ENCODE peak calls at places on chromosomes 7 and 10, in six cellular contexts. N, Q, U, A, I and Z are unnamed samples.

GRCh38 chr10:73076361-73077183 is 20.1 kb downstream of the P4HA1 start:
- DNase-seq in I (peak), N (no peak), Q (no peak), A (no peak), U (no peak), Z (no peak)

GRCh38 chr10:35822316-35822715 is 180.2 kb upstream of the FZD8 start:
- DNase-seq in N (no peak), A (no peak), I (peak), Q (no peak), U (no peak), Z (peak)

GRCh38 chr7:105156731-105157130 is 142.7 kb downstream of the KMT2E start:
- DNase-seq in N (no peak), A (no peak), Q (no peak), U (no peak), I (peak), Z (no peak)

GRCh38 chr10:635088-635861 is 54.2 kb downstream of the DIP2C start:
- DNase-seq in N (no peak), A (no peak), Q (no peak), U (no peak), I (no peak), Z (no peak)

GRCh38 chr7:107563072-107563760 is 504 bp downstream of the COG5 start:
- DNase-seq in A (no peak), N (peak), U (no peak), I (no peak), Q (peak), Z (peak)

GRCh38 chr7:140245611-140246105 is 68.9 kb upstream of the KDM7A start:
- DNase-seq in U (no peak), Q (no peak), I (no peak), A (no peak), N (no peak), Z (no peak)

GRCh38 chr7:100360102-100360607 is 2.2 kb downstream of the PILRB start:
- DNase-seq in U (no peak), N (no peak), A (no peak), I (no peak), Q (no peak), Z (no peak)

GRCh38 chr10:86813101-86813500 is 56.7 kb downstream of the BMPR1A start:
- DNase-seq in Q (no peak), N (no peak), A (no peak), I (peak), U (no peak), Z (no peak)

GRCh38 chr7:73606801-73607691 is 17.3 kb downstream of the MLXIPL start:
- DNase-seq in A (peak), Q (no peak), N (peak), U (peak), I (peak), Z (peak)

GRCh38 chr7:140004672-140005071 is 58.1 kb downstream of the PARP12 start:
- DNase-seq in A (no peak), I (no peak), U (no peak), Q (no peak), N (no peak), Z (no peak)

GRCh38 chr7:47937711-47938573 is 10.3 kb downstream of the PKD1L1 start:
- DNase-seq in N (no peak), U (no peak), A (no peak), I (no peak), Q (no peak), Z (no peak)

GRCh38 chr7:47333131-47333887 is 248.6 kb downstream of the TNS3 start:
- DNase-seq in U (no peak), N (no peak), Q (no peak), A (no peak), I (no peak), Z (no peak)

GRCh38 chr7:115937960-115938359 is 92.6 kb downstream of the TFEC start:
- DNase-seq in A (no peak), N (no peak), Q (no peak), U (no peak), I (no peak), Z (no peak)

GRCh38 chr7:93547716-93548115 is 26.8 kb downstream of the CALCR start:
- DNase-seq in I (no peak), N (no peak), U (no peak), A (no peak), Q (no peak), Z (no peak)

GRCh38 chr7:81499262-81500116 is 270.4 kb downstream of the HGF start:
- DNase-seq in Q (peak), A (peak), N (peak), U (no peak), I (peak), Z (peak)

GRCh38 chr7:158950914-158951635 is 94.7 kb downstream of the DYNC2I1 start:
- DNase-seq in U (no peak), A (no peak), N (no peak), Q (no peak), I (no peak), Z (no peak)